ENCODE peak calls at places on chromosomes 2 and 18, in five cellular contexts. W is ascending aorta, O is DND-41, L is neural progenitor cell, U is tibial nerve. R is an unnamed sample.
A peak's percentile ranks its signal among the peaks of the same experiment; 100 is the strongest.

GRCh38 chr18:27491772-27492171 is 306.7 kb upstream of the CHST9 start:
- DNase-seq in W (no peak), O (no peak), L (no peak), U (no peak), R (no peak)

GRCh38 chr2:172089005-172089504 is 3.7 kb downstream of the DLX1 start:
- DNase-seq in W (no peak), O (no peak), L (peak; percentile 4), U (no peak), R (no peak)

GRCh38 chr18:75314117-75314516 is 103.5 kb downstream of the TSHZ1 start:
- DNase-seq in W (no peak), O (no peak), L (no peak), U (no peak), R (no peak)

GRCh38 chr2:178088774-178089173 is 16.2 kb upstream of the PDE11A start:
- DNase-seq in W (no peak), O (no peak), L (no peak), U (no peak), R (no peak)

GRCh38 chr2:41847744-41848441 is 199.9 kb upstream of the PKDCC start:
- DNase-seq in W (no peak), O (no peak), L (no peak), U (peak; percentile 58), R (no peak)

GRCh38 chr2:236164201-236164982 is 3.8 kb downstream of the GBX2 start:
- DNase-seq in W (no peak), O (no peak), L (peak; percentile 80), U (no peak), R (no peak)

GRCh38 chr2:137802038-137802437 is 162.2 kb upstream of the HNMT start:
- DNase-seq in W (no peak), O (no peak), L (no peak), U (peak; percentile 35), R (no peak)

GRCh38 chr18:48199399-48199798 is 209.8 kb downstream of the ZBTB7C start:
- DNase-seq in W (no peak), O (no peak), L (no peak), U (no peak), R (no peak)

GRCh38 chr18:32875625-32876024 is 102.8 kb upstream of the KLHL14 start:
- DNase-seq in W (no peak), O (no peak), L (no peak), U (no peak), R (no peak)

GRCh38 chr2:6676776-6677175 is 188.9 kb downstream of the CMPK2 start:
- DNase-seq in W (no peak), O (no peak), L (no peak), U (no peak), R (no peak)

GRCh38 chr2:96534701-96535181 is 1.8 kb upstream of the ARID5A start:
- DNase-seq in W (no peak), O (no peak), L (no peak), U (no peak), R (no peak)

GRCh38 chr2:9692392-9693137 is 61.8 kb upstream of the YWHAQ start:
- DNase-seq in W (no peak), O (no peak), L (peak; percentile 21), U (peak; percentile 31), R (no peak)

GRCh38 chr2:45728458-45728942 is 77.0 kb downstream of the PRKCE start:
- DNase-seq in W (no peak), O (no peak), L (no peak), U (no peak), R (no peak)
- H3K4me3 ChIP-seq in W (no peak overlapping the region), O (no peak overlapping the region), L (no peak overlapping the region), U (no peak overlapping the region), R (no peak overlapping the region)

DNA sequence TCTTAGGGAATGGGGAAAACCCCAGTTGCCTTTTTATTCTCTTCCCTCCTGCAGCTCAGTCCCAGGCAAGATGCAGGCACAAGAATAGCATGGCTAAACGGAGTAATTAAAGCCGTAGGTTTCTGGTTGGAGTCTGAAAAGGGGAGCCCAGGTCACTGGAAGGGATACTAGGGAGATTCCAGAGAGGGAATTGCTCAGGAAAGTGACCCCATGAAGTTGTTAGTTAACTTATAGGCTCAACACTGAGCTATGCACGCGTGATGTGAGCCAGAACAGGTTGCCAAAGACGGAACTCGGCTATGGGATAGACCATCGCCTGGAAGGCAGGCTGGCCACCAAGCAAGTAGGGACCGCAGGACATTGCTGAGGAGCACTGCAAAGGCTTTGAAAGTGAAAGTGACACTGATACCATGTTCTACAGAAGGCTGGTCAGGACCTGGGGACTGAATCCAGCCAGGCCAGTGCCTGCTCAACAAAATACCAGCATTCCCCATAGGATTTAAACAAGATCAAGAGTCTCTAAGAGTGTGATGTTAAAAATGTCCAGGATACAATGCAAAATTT is 7.3 kb downstream of the FARP2 start:
- DNase-seq in W (no peak), O (no peak), L (peak; percentile 39), U (no peak), R (no peak)
- H3K4me3 ChIP-seq in W (peak overlapping the region; percentile 34), O (no peak overlapping the region), L (no peak overlapping the region), U (no peak overlapping the region), R (no peak overlapping the region)

GRCh38 chr2:134269986-134270735 is 16.3 kb downstream of the MGAT5 start:
- DNase-seq in W (no peak), O (no peak), L (no peak), U (no peak), R (no peak)

GRCh38 chr2:134273240-134273983 is 19.5 kb downstream of the MGAT5 start:
- DNase-seq in W (no peak), O (no peak), L (no peak), U (no peak), R (no peak)

GRCh38 chr2:134271758-134272157 is 17.9 kb downstream of the MGAT5 start:
- DNase-seq in W (no peak), O (no peak), L (no peak), U (no peak), R (no peak)

GRCh38 chr2:134272831-134273230 is 19.0 kb downstream of the MGAT5 start:
- DNase-seq in W (no peak), O (no peak), L (no peak), U (no peak), R (no peak)

GRCh38 chr2:134268265-134268664 is 14.4 kb downstream of the MGAT5 start:
- DNase-seq in W (no peak), O (no peak), L (no peak), U (no peak), R (no peak)
- H3K4me3 ChIP-seq in W (no peak overlapping the region), O (no peak overlapping the region), L (no peak overlapping the region), U (no peak overlapping the region), R (no peak overlapping the region)

GRCh38 chr2:218002792-218003191 is at the start of gene TNS1:
- DNase-seq in W (peak; percentile 74), O (no peak), L (peak; percentile 48), U (peak; percentile 53), R (no peak)

GRCh38 chr2:218005028-218005427 is 2.2 kb upstream of the TNS1 start:
- DNase-seq in W (no peak), O (no peak), L (no peak), U (no peak), R (no peak)

GRCh38 chr2:218003994-218004419 is 1.2 kb upstream of the TNS1 start:
- DNase-seq in W (peak; percentile 97), O (no peak), L (no peak), U (peak; percentile 76), R (peak; percentile 94)

GRCh38 chr2:218002103-218002502 is 692 bp downstream of the TNS1 start:
- DNase-seq in W (no peak), O (no peak), L (no peak), U (no peak), R (no peak)

DNA sequence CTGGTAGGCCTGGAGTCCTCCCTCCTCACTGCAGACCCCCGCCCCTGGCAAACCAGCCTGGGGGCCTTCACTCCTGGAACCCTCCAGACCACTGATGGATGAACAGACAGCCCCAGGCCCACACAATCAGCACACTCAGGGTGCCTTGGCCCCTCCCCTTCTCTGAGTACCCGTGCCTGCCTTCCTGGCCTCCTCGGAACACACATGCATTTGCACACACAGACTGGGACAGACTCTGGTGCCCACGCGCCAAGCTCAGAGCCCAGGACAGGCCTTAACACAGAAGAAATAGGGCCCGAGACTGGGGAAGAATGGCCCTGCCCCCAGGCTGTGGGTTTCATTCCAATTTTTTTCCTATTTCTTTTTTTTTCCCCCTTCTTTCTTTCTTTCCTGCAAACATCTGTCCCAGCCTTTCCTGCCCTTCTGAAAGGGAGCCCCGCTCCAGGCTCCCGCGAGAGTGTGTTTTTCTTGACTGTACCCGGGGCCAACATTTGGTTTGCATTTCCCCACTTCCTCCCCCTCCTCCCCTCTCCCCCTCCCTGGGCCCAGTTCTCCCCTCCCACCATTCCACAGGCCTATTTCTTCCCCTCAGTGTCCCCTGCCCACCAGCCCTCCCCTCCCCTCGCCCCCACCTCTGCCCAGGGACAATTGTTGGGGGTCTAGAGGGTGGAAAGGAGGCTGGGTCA is 613 bp upstream of the TNS1 start:
- DNase-seq in W (peak; percentile 72), O (no peak), L (no peak), U (peak; percentile 56), R (no peak)
- H3K4me3 ChIP-seq in W (peak overlapping the region; percentile 69), O (no peak overlapping the region), L (no peak overlapping the region), U (peak overlapping the region; percentile 56), R (no peak overlapping the region)

R was measured in lower leg skin.